ENCODE peak calls at places on chromosomes 2 and 18, in four cellular contexts. E is IMR-90, N is body of pancreas, Z is A549. F is an unnamed sample.
A peak's percentile ranks its signal among the peaks of the same experiment; 100 is the strongest.

GRCh38 chr2:23566236-23567142 is 181.5 kb downstream of the KLHL29 start:
- DNase-seq in N (no peak), E (peak; percentile 32), Z (peak; percentile 31), F (peak; percentile 47)

GRCh38 chr18:11260963-11261441 is 111.6 kb upstream of the PIEZO2 start:
- DNase-seq in Z (no peak), N (no peak), E (no peak), F (no peak)

GRCh38 chr2:126796931-126797621 is 101.6 kb upstream of the TEX51 start:
- DNase-seq in E (no peak), Z (no peak), N (no peak), F (no peak)

GRCh38 chr18:78819926-78820834 is 159.4 kb upstream of the SALL3 start:
- DNase-seq in N (no peak), Z (no peak), E (no peak), F (no peak)

GRCh38 chr18:12015697-12016062 is 34.4 kb downstream of the IMPA2 start:
- DNase-seq in E (peak; percentile 72), N (peak; percentile 93), Z (no peak), F (no peak)

GRCh38 chr2:47357475-47357874 is 45.5 kb upstream of the MSH2 start:
- DNase-seq in E (peak; percentile 68), Z (peak; percentile 56), N (no peak), F (peak; percentile 45)

GRCh38 chr2:189379287-189379630 is 62.0 kb upstream of the WDR75 start:
- DNase-seq in Z (peak; percentile 27), E (peak; percentile 47), N (no peak), F (no peak)

GRCh38 chr18:68462148-68462547 is 252.8 kb downstream of the TMX3 start:
- DNase-seq in E (peak; percentile 7), N (no peak), Z (no peak), F (no peak)

GRCh38 chr2:129912066-129912820 is 67.2 kb upstream of the RAB6C start:
- DNase-seq in E (no peak), Z (no peak), N (no peak), F (no peak)

GRCh38 chr2:60317831-60318230 is 235.6 kb downstream of the BCL11A start:
- DNase-seq in N (no peak), E (no peak), Z (no peak), F (no peak)

DNA sequence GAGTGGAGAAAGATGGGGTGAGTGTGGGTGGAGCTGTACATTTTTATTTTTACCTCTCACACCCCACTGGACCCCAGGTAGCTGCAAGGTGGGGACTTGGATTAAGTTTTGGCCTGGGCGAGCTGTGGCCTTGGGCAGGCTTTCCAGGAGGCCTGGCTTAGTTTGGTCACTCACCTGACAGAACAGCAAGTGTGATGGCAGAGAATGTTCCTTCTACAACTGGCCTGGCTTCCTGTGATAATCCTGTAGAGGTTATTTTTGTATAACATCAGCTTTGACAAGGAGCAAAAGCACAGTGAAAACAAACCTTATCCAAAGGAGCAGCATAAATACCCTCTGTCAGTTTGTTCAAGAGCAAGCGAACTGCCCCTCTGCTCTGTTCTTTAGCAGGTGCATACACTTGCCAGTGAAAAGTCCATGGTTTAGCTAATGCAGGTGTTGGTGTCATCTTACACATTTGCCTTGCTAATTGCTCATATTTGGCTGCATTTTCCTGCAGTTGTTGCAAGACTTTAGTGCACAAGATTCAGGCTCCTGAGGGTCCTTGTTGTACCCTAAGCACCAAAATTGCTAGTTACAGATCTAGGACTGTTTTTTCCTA is 6.3 kb downstream of the THNSL2 start:
- DNase-seq in E (no peak), Z (no peak), N (no peak), F (no peak)
- TF ChIP-seq POLR2A in E (no peak), Z (no peak), N (no peak), F (no peak)

GRCh38 chr2:164840930-164841718 is 499 bp downstream of the COBLL1 start:
- DNase-seq in E (peak; percentile 32), Z (peak; percentile 79), N (peak; percentile 90), F (peak; percentile 58)
- TF ChIP-seq POLR2A in E (no peak), Z (peak; percentile 31), N (peak; percentile 84), F (no peak)

DNA sequence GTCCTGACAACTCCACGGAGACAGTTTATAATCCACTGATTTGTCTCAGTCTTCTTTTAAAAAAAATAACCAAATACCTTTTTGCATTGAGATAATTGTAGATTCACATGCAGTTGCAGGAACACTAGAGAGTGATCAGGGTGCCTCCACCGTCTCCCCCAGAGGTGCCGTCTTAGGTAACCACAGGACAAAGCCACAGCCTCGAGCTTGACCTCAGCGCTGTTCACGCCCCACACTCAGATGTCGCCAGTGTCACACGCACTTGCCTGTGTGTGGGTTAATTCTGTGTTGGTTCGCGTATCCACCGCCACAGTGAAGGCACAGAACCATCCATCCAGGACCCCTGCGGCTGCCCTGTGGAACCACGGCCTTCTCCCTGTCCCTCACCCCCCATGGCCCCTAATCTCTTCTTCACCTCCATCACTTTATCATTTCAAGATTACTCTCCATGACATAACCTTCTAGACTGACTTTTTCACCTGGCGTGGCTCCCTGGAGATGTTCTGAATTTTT is 295.0 kb upstream of the HDAC4 start:
- DNase-seq in Z (no peak), N (no peak), E (no peak), F (no peak)
- TF ChIP-seq POLR2A in Z (no peak), N (no peak), E (no peak), F (no peak)

GRCh38 chr2:66673286-66673685 is 238.4 kb downstream of the MEIS1 start:
- DNase-seq in E (no peak), N (no peak), Z (no peak), F (no peak)

GRCh38 chr2:66679422-66679821 is 244.5 kb downstream of the MEIS1 start:
- DNase-seq in Z (no peak), E (no peak), N (no peak), F (no peak)

GRCh38 chr2:66675596-66675995 is 240.7 kb downstream of the MEIS1 start:
- DNase-seq in Z (no peak), E (no peak), N (no peak), F (no peak)

DNA sequence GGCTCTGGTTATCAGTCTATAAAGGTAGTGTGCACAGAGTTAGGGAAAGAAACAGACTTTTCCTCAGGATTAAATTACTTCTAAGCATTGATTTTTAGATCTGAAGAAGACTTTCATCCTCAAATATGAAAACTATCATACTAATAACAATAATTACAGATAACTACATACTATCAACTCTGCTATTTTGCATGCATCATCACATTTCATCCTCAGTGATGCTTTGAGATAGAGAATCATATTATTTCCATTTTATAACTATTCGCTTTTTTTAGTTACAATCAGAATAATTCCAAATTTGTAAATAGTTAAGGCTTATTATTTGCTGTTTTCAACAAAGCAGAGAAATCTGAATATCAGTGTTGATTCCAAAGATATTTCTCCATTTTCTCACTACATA is 239.2 kb downstream of the MEIS1 start:
- DNase-seq in E (no peak), N (no peak), Z (no peak), F (no peak)
- TF ChIP-seq POLR2A in E (no peak), N (no peak), Z (no peak), F (no peak)

GRCh38 chr2:20439503-20439902 is 7.4 kb upstream of the RHOB start:
- DNase-seq in N (no peak), Z (peak; percentile 42), E (no peak), F (no peak)

GRCh38 chr2:20440001-20440560 is 6.8 kb upstream of the RHOB start:
- DNase-seq in Z (no peak), N (no peak), E (no peak), F (no peak)

GRCh38 chr2:20439193-20439475 is 7.7 kb upstream of the RHOB start:
- DNase-seq in E (peak; percentile 49), N (no peak), Z (peak; percentile 72), F (no peak)

GRCh38 chr2:20436716-20437470 is 10.0 kb upstream of the RHOB start:
- DNase-seq in Z (no peak), N (no peak), E (no peak), F (no peak)

DNA sequence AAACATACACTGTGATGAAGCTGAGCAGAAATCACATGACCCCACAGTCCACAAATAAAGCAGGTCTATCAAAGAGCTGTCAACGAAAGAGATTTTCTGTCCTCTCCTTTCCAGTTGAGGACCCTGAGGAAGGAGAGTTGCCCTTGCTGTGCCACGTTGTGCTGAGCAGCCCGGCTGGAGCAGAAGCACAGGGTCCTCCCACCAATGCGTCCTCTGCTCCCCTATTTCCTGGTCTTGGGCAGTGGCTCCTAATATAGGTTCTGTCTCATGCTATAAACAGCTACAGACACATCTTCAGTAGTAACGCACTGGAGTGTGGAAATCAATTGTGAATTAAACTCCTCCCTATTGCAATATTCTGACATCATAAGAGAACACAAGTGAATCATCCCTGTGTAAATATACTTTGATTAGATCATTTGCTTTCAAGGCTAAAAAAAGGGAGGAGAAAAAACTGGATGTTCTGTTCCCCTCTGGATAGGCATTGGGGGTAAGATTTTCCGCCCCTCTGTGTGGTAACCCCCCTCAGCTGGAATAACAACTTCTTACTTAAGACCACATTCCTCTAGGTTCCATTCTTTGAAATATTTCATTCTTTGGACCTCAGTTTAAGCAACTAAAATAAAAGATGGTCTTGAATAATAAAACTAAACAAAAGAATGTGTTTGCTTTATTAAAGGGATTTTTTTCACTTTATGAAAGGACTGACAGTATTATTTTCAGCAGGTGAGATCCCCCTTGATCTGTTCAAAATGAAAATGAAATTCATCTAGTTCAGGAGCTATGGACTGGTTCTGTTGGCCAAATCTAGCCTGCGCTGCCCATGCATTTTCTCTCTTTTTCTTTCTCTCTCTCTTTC is 8.3 kb upstream of the RHOB start:
- DNase-seq in N (no peak), E (peak; percentile 94), Z (peak; percentile 91), F (no peak)
- TF ChIP-seq POLR2A in N (peak; percentile 68), E (no peak), Z (no peak), F (no peak)

DNA sequence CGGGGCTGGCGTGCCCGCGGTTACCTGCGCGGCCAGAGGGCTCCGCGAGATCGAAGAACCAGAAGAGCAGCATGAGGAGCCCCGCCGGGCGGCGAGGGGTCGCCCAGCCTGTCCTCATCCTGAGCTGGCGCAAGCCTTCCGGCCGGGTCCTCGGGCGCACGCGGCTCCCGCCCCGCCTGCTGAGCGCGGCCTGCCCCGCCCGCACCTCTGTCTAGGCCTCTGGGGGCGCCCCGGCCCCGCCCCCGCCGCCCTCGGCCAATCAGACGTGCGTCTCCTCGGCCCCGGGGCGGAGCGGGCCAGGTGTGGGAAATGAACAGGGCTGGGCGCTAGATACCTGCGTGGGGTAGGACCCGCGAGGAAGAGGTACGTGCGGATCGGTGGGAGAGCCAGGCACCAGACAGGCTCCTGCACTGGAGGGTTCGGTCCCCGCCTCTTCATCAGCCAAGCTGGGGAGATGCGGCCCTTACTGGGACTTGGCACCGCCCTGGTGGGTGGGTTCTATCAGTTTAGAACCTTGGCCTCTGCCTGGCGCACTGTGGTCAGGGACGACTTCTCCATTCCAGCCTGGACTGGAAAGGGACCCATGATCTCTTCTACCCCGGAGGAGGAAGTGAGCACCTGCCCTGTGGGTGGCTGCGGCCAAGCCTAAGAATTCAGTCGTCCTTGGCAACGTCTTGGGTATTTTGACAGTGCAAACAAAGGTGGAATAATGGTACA is 106.7 kb upstream of the CD302 start:
- DNase-seq in Z (peak; percentile 36), E (no peak), N (peak; percentile 80), F (no peak)
- TF ChIP-seq POLR2A in Z (no peak), E (no peak), N (peak; percentile 62), F (no peak)

GRCh38 chr2:953408-953807 is 2.8 kb downstream of the SNTG2 start:
- DNase-seq in E (no peak), N (no peak), Z (no peak), F (no peak)

GRCh38 chr2:955829-956731 is 5.4 kb downstream of the SNTG2 start:
- DNase-seq in N (no peak), E (no peak), Z (no peak), F (no peak)

GRCh38 chr2:953975-954686 is 3.5 kb downstream of the SNTG2 start:
- DNase-seq in Z (peak; percentile 20), N (no peak), E (peak; percentile 26), F (no peak)

GRCh38 chr2:951224-952006 is 766 bp downstream of the SNTG2 start:
- DNase-seq in N (no peak), Z (no peak), E (no peak), F (no peak)

DNA sequence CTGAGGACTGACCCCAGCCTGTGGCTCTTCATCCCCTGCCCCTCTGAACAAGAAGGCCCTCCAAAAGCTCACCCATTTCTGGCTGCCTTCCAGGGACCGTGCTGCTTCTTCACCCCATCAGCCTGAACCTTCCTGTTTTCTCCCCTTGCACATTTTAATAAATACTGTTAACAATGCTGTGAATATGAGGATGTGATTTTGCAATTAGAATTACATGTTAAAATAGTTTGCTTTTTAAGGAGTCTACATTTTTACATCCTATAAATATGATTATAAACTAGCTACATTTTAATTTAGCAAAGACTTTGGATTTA is 4.0 kb downstream of the SNTG2 start:
- DNase-seq in E (no peak), Z (no peak), N (no peak), F (no peak)
- TF ChIP-seq POLR2A in E (no peak), Z (no peak), N (no peak), F (no peak)

F was measured in H54.